ENCODE peak calls at places on chromosomes 1 and 21, in eight cellular contexts. E is hepatocyte; W is A172; R is GM20000; T is COR-L47; X is NCI-H2107; O is EH; D is activated CD4-positive, alpha-beta T cell treated with anti-CD3 and anti-CD28 coated beads, Interleukin-2, amount 50 U/mL, for 4 hours. P is an unnamed sample.

GRCh38 chr1:161440312-161440894 is 64.9 kb upstream of the FCGR2A start:
- DNase-seq in E (peak), W (peak), R (peak), T (no peak), X (no peak), O (peak), D (peak), P (peak)

GRCh38 chr21:35048706-35049617 is at the start of gene RUNX1:
- DNase-seq in E (no peak), W (peak), R (peak), T (no peak), X (peak), O (peak), D (peak), P (no peak)

GRCh38 chr1:242522304-242522945 is 2.1 kb downstream of the PLD5 start:
- DNase-seq in E (no peak), W (no peak), R (no peak), T (no peak), X (no peak), O (no peak), D (no peak), P (no peak)

GRCh38 chr1:26349196-26349885 is 4.6 kb downstream of the CRYBG2 start:
- DNase-seq in E (peak), W (peak), R (no peak), T (no peak), X (no peak), O (peak), D (no peak), P (no peak)

GRCh38 chr1:66350001-66350547 is 183.9 kb upstream of the SGIP1 start:
- DNase-seq in E (no peak), W (peak), R (no peak), T (no peak), X (no peak), O (peak), D (peak), P (no peak)

GRCh38 chr1:225980005-225980404 is 19.1 kb downstream of the SDE2 start:
- DNase-seq in E (no peak), W (no peak), R (no peak), T (peak), X (peak), O (no peak), D (no peak), P (no peak)

GRCh38 chr1:15489052-15489736 is 13.3 kb downstream of the CELA2B start:
- DNase-seq in E (no peak), W (no peak), R (no peak), T (no peak), X (peak), O (no peak), D (no peak), P (peak)

GRCh38 chr1:210400043-210400840 is 71.5 kb downstream of the HHAT start:
- DNase-seq in E (peak), W (peak), R (peak), T (peak), X (peak), O (peak), D (peak), P (peak)

GRCh38 chr1:35777109-35777508 is 7.3 kb upstream of the CLSPN start:
- DNase-seq in E (no peak), W (no peak), R (no peak), T (no peak), X (no peak), O (no peak), D (no peak), P (peak)

GRCh38 chr1:4021153-4021894 is 121.3 kb upstream of the C1orf174 start:
- DNase-seq in E (peak), W (no peak), R (no peak), T (no peak), X (no peak), O (no peak), D (no peak), P (no peak)

GRCh38 chr1:113943028-113943811 is 14.1 kb downstream of the HIPK1 start:
- DNase-seq in E (no peak), W (no peak), R (no peak), T (no peak), X (no peak), O (no peak), D (no peak), P (no peak)

GRCh38 chr1:156676820-156677615 is at the start of gene NES:
- DNase-seq in E (peak), W (peak), R (no peak), T (peak), X (no peak), O (peak), D (no peak), P (peak)

GRCh38 chr1:196577386-196577785 is 30.9 kb downstream of the KCNT2 start:
- DNase-seq in E (no peak), W (no peak), R (no peak), T (no peak), X (no peak), O (no peak), D (no peak), P (no peak)

GRCh38 chr1:60171793-60172192 is 98.2 kb upstream of the C1orf87 start:
- DNase-seq in E (no peak), W (peak), R (no peak), T (no peak), X (no peak), O (peak), D (no peak), P (no peak)

GRCh38 chr1:102262994-102263393 is 266.3 kb upstream of the OLFM3 start:
- DNase-seq in E (no peak), W (peak), R (no peak), T (no peak), X (no peak), O (peak), D (no peak), P (no peak)

GRCh38 chr1:64966158-64966963 is at the start of gene JAK1:
- DNase-seq in E (peak), W (peak), R (peak), T (peak), X (peak), O (peak), D (peak), P (peak)

GRCh38 chr1:36160949-36161485 is 5.1 kb downstream of the MAP7D1 start:
- DNase-seq in E (peak), W (peak), R (peak), T (peak), X (no peak), O (peak), D (no peak), P (peak)

GRCh38 chr1:63969461-63969893 is 195.7 kb downstream of the ROR1 start:
- DNase-seq in E (no peak), W (peak), R (no peak), T (no peak), X (peak), O (no peak), D (no peak), P (no peak)